ENCODE peak calls at places on chromosomes 1 and 21, in five cellular contexts. One of them, this sample, is unnamed.

GRCh38 chr1:19074361-19074901 is 118.0 kb upstream of the IFFO2 start:
- DNase-seq in cardiac fibroblast: no peak
- DNase-seq in tibial nerve: no peak
- DNase-seq in RWPE2: no peak
- DNase-seq in AG04450: no peak
- DNase-seq in this sample: no peak

GRCh38 chr1:181818943-181819342 is 242.6 kb downstream of the ZNF648 start:
- DNase-seq in cardiac fibroblast: no peak
- DNase-seq in tibial nerve: no peak
- DNase-seq in RWPE2: no peak
- DNase-seq in AG04450: no peak
- DNase-seq in this sample: no peak

GRCh38 chr1:44805311-44806024 is 1.7 kb downstream of the DYNLT4 start:
- DNase-seq in cardiac fibroblast: no peak
- DNase-seq in tibial nerve: no peak
- DNase-seq in RWPE2: no peak
- DNase-seq in AG04450: no peak
- DNase-seq in this sample: no peak

GRCh38 chr1:170267317-170267716 is 121.6 kb downstream of the NTMT2 start:
- DNase-seq in cardiac fibroblast: peak
- DNase-seq in tibial nerve: no peak
- DNase-seq in RWPE2: no peak
- DNase-seq in AG04450: no peak
- DNase-seq in this sample: no peak

GRCh38 chr1:66733348-66734017 is 18.8 kb upstream of the DYNLT5 start:
- DNase-seq in cardiac fibroblast: peak
- DNase-seq in tibial nerve: no peak
- DNase-seq in RWPE2: no peak
- DNase-seq in AG04450: no peak
- DNase-seq in this sample: peak

GRCh38 chr1:94001397-94002045 is 92.3 kb upstream of the GCLM start:
- DNase-seq in cardiac fibroblast: peak
- DNase-seq in tibial nerve: no peak
- DNase-seq in RWPE2: no peak
- DNase-seq in AG04450: no peak
- DNase-seq in this sample: no peak

GRCh38 chr1:42758641-42759040 is 8.2 kb downstream of the P3H1 start:
- DNase-seq in cardiac fibroblast: no peak
- DNase-seq in tibial nerve: no peak
- DNase-seq in RWPE2: no peak
- DNase-seq in AG04450: no peak
- DNase-seq in this sample: no peak

GRCh38 chr1:109078317-109078716 is 2.5 kb upstream of the TAF13 start:
- DNase-seq in cardiac fibroblast: no peak
- DNase-seq in tibial nerve: no peak
- DNase-seq in RWPE2: no peak
- DNase-seq in AG04450: no peak
- DNase-seq in this sample: no peak

GRCh38 chr1:53946252-53947171 is at the start of gene LRRC42:
- DNase-seq in cardiac fibroblast: no peak
- DNase-seq in tibial nerve: no peak
- DNase-seq in RWPE2: no peak
- DNase-seq in AG04450: no peak
- DNase-seq in this sample: no peak

GRCh38 chr1:50832167-50832566 is 127.9 kb downstream of the FAF1 start:
- DNase-seq in cardiac fibroblast: no peak
- DNase-seq in tibial nerve: no peak
- DNase-seq in RWPE2: no peak
- DNase-seq in AG04450: no peak
- DNase-seq in this sample: no peak

GRCh38 chr1:197725044-197725443 is 50.2 kb downstream of the DENND1B start:
- DNase-seq in cardiac fibroblast: peak
- DNase-seq in tibial nerve: no peak
- DNase-seq in RWPE2: no peak
- DNase-seq in AG04450: no peak
- DNase-seq in this sample: peak

GRCh38 chr1:152013664-152014237 is 20.1 kb upstream of the S100A10 start:
- DNase-seq in cardiac fibroblast: peak
- DNase-seq in tibial nerve: no peak
- DNase-seq in RWPE2: no peak
- DNase-seq in AG04450: no peak
- DNase-seq in this sample: no peak

GRCh38 chr1:241253491-241253890 is 103.5 kb downstream of the RGS7 start:
- DNase-seq in cardiac fibroblast: peak
- DNase-seq in tibial nerve: no peak
- DNase-seq in RWPE2: no peak
- DNase-seq in AG04450: no peak
- DNase-seq in this sample: no peak

GRCh38 chr1:159879977-159880376 is 17.5 kb upstream of the VSIG8 start:
- DNase-seq in cardiac fibroblast: peak
- DNase-seq in tibial nerve: no peak
- DNase-seq in RWPE2: no peak
- DNase-seq in AG04450: peak
- DNase-seq in this sample: no peak

GRCh38 chr1:86104606-86105532 is 51.7 kb downstream of the COL24A1 start:
- DNase-seq in cardiac fibroblast: no peak
- DNase-seq in tibial nerve: no peak
- DNase-seq in RWPE2: peak
- DNase-seq in AG04450: no peak
- DNase-seq in this sample: no peak

GRCh38 chr1:44811714-44812151 is 3.4 kb downstream of the BTBD19 start:
- DNase-seq in cardiac fibroblast: peak
- DNase-seq in tibial nerve: no peak
- DNase-seq in RWPE2: no peak
- DNase-seq in AG04450: peak
- DNase-seq in this sample: no peak

GRCh38 chr21:44846485-44847260 is 26.8 kb downstream of the PTTG1IP start:
- DNase-seq in cardiac fibroblast: peak
- DNase-seq in tibial nerve: peak
- DNase-seq in RWPE2: peak
- DNase-seq in AG04450: no peak
- DNase-seq in this sample: no peak

GRCh38 chr1:158794247-158794646 is 13.2 kb upstream of the OR6N2 start:
- DNase-seq in cardiac fibroblast: no peak
- DNase-seq in tibial nerve: no peak
- DNase-seq in RWPE2: no peak
- DNase-seq in AG04450: no peak
- DNase-seq in this sample: no peak

GRCh38 chr1:88730995-88731394 is 46.9 kb downstream of the PKN2 start:
- DNase-seq in cardiac fibroblast: no peak
- DNase-seq in tibial nerve: no peak
- DNase-seq in RWPE2: no peak
- DNase-seq in AG04450: no peak
- DNase-seq in this sample: no peak

GRCh38 chr1:227255086-227255732 is 63.1 kb downstream of the CDC42BPA start:
- DNase-seq in cardiac fibroblast: peak
- DNase-seq in tibial nerve: no peak
- DNase-seq in RWPE2: no peak
- DNase-seq in AG04450: no peak
- DNase-seq in this sample: no peak

GRCh38 chr1:180288232-180288818 is 58.3 kb downstream of the LHX4 start:
- DNase-seq in cardiac fibroblast: no peak
- DNase-seq in tibial nerve: no peak
- DNase-seq in RWPE2: no peak
- DNase-seq in AG04450: no peak
- DNase-seq in this sample: no peak

GRCh38 chr1:94471271-94471670 is 53.1 kb downstream of the ABCD3 start:
- DNase-seq in cardiac fibroblast: no peak
- DNase-seq in tibial nerve: no peak
- DNase-seq in RWPE2: no peak
- DNase-seq in AG04450: no peak
- DNase-seq in this sample: no peak

GRCh38 chr1:30512253-30512921 is 211.0 kb downstream of the MATN1 start:
- DNase-seq in cardiac fibroblast: no peak
- DNase-seq in tibial nerve: no peak
- DNase-seq in RWPE2: no peak
- DNase-seq in AG04450: no peak
- DNase-seq in this sample: no peak

GRCh38 chr1:218765753-218766152 is 407.9 kb upstream of the LYPLAL1 start:
- DNase-seq in cardiac fibroblast: no peak
- DNase-seq in tibial nerve: no peak
- DNase-seq in RWPE2: no peak
- DNase-seq in AG04450: no peak
- DNase-seq in this sample: no peak

GRCh38 chr1:112399456-112399855 is 3.4 kb downstream of the CTTNBP2NL start:
- DNase-seq in cardiac fibroblast: no peak
- DNase-seq in tibial nerve: no peak
- DNase-seq in RWPE2: no peak
- DNase-seq in AG04450: no peak
- DNase-seq in this sample: no peak

GRCh38 chr21:33286076-33286475 is 19.9 kb downstream of the IL10RB start:
- DNase-seq in cardiac fibroblast: no peak
- DNase-seq in tibial nerve: no peak
- DNase-seq in RWPE2: no peak
- DNase-seq in AG04450: no peak
- DNase-seq in this sample: no peak

GRCh38 chr21:36070999-36071398 is 1.2 kb downstream of the CBR1 start:
- DNase-seq in cardiac fibroblast: no peak
- DNase-seq in tibial nerve: no peak
- DNase-seq in RWPE2: no peak
- DNase-seq in AG04450: no peak
- DNase-seq in this sample: no peak

GRCh38 chr21:36073181-36073580 is 3.4 kb downstream of the CBR1 start:
- DNase-seq in cardiac fibroblast: no peak
- DNase-seq in tibial nerve: no peak
- DNase-seq in RWPE2: no peak
- DNase-seq in AG04450: no peak
- DNase-seq in this sample: no peak

GRCh38 chr21:36075171-36075570 is 5.3 kb downstream of the CBR1 start:
- DNase-seq in cardiac fibroblast: no peak
- DNase-seq in tibial nerve: no peak
- DNase-seq in RWPE2: no peak
- DNase-seq in AG04450: no peak
- DNase-seq in this sample: no peak

GRCh38 chr21:36069713-36070573 is at the start of gene CBR1:
- DNase-seq in cardiac fibroblast: peak
- DNase-seq in tibial nerve: peak
- DNase-seq in RWPE2: peak
- DNase-seq in AG04450: peak
- DNase-seq in this sample: peak

GRCh38 chr21:36072453-36073167 is 2.8 kb downstream of the CBR1 start:
- DNase-seq in cardiac fibroblast: no peak
- DNase-seq in tibial nerve: no peak
- DNase-seq in RWPE2: no peak
- DNase-seq in AG04450: no peak
- DNase-seq in this sample: no peak
- H3K4me3 ChIP-seq in cardiac fibroblast: no peak
- H3K4me3 ChIP-seq in tibial nerve: no peak
- H3K4me3 ChIP-seq in RWPE2: no peak
- H3K4me3 ChIP-seq in AG04450: no peak
- H3K4me3 ChIP-seq in this sample: no peak

DNA sequence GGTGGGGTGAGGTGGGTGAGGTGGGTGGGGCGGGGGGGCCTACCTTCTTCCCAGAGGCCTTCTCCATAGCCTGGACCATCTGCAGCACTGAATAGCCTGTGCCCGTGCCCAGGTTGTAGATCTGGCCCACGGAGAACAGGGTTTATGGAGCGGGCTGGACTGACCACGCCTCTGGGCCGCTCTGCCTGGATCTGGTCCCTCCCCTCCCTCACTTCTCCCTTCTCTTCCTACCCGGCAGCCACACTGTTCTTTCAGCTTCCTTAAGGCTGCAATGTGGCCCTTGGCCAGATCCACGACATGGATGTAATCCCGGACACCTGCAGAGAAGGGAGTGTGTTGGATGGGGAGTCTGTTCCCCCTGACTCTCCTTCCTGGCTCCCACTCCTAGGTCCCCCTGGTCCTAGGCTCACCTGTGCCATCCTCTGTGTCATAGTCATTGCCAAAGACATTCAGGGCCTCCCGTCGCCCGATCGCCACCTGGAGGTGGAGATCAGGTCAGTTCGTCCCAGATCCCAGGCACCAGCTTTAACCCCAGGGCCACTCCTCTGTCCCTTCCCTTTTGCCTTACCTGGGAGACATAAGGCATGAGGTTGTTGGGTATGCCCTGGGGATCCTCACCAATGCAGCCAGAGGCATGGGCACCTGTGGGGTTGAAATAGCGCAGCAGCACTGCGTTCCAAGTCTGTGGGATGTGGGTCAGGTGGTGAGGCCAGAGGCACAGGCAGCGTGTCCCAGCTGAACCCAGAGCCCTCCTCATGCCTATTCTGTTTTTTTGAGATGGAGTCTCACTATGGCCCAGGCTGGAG is 3.9 kb downstream of the GALE start:
- DNase-seq in cardiac fibroblast: no peak
- DNase-seq in tibial nerve: no peak
- DNase-seq in RWPE2: no peak
- DNase-seq in AG04450: no peak
- DNase-seq in this sample: no peak
- TF ChIP-seq CTCF in cardiac fibroblast: no peak
- TF ChIP-seq CTCF in tibial nerve: no peak
- TF ChIP-seq CTCF in RWPE2: no peak
- TF ChIP-seq CTCF in AG04450: no peak
- TF ChIP-seq CTCF in this sample: no peak

GRCh38 chr1:156489166-156489934 is 11.2 kb downstream of the MEF2D start:
- DNase-seq in cardiac fibroblast: no peak
- DNase-seq in tibial nerve: no peak
- DNase-seq in RWPE2: no peak
- DNase-seq in AG04450: no peak
- DNase-seq in this sample: no peak

GRCh38 chr1:156490401-156491032 is 10.1 kb downstream of the MEF2D start:
- DNase-seq in cardiac fibroblast: no peak
- DNase-seq in tibial nerve: no peak
- DNase-seq in RWPE2: no peak
- DNase-seq in AG04450: no peak
- DNase-seq in this sample: no peak

GRCh38 chr1:156488566-156489165 is 11.9 kb downstream of the MEF2D start:
- DNase-seq in cardiac fibroblast: no peak
- DNase-seq in tibial nerve: no peak
- DNase-seq in RWPE2: no peak
- DNase-seq in AG04450: no peak
- DNase-seq in this sample: no peak

GRCh38 chr1:156491151-156491949 is 9.2 kb downstream of the MEF2D start:
- DNase-seq in cardiac fibroblast: no peak
- DNase-seq in tibial nerve: no peak
- DNase-seq in RWPE2: no peak
- DNase-seq in AG04450: no peak
- DNase-seq in this sample: no peak

DNA sequence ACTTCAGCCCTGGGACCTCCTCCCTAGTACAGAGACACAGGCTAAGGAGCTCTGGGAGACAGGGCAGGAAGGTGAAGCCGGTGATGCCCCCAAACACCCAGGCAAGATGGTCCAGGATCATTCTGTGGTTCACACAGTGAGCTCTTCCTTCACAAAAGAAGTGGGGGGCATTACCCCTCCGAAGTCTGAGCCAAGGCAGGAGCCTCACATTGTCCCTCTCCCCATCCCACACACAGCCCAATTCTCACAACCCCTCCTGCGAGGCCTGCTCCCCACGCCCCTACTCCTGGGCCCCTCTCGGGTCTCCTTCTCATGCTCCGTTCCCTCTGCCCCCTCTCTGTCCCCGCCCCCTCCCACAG is 10.7 kb downstream of the MEF2D start:
- DNase-seq in cardiac fibroblast: no peak
- DNase-seq in tibial nerve: no peak
- DNase-seq in RWPE2: no peak
- DNase-seq in AG04450: no peak
- DNase-seq in this sample: no peak
- H3K4me3 ChIP-seq in cardiac fibroblast: no peak
- H3K4me3 ChIP-seq in tibial nerve: no peak
- H3K4me3 ChIP-seq in RWPE2: no peak
- H3K4me3 ChIP-seq in AG04450: no peak
- H3K4me3 ChIP-seq in this sample: no peak

GRCh38 chr21:42291751-42292562 is 23.3 kb downstream of the TFF3 start:
- DNase-seq in cardiac fibroblast: no peak
- DNase-seq in tibial nerve: no peak
- DNase-seq in RWPE2: no peak
- DNase-seq in AG04450: no peak
- DNase-seq in this sample: no peak
- TF ChIP-seq CTCF in cardiac fibroblast: no peak
- TF ChIP-seq CTCF in tibial nerve: no peak
- TF ChIP-seq CTCF in RWPE2: no peak
- TF ChIP-seq CTCF in AG04450: no peak
- TF ChIP-seq CTCF in this sample: no peak